ENCODE peak calls at places on chromosome 9, in eight cellular contexts. F, H, T, I, B, N, C and Z are unnamed samples.

GRCh38 chr9:589723-590122 is 251.8 kb upstream of the DMRT1 start:
- DNase-seq in B (no peak), I (no peak), N (no peak), H (no peak), T (no peak), F (no peak), C (no peak), Z (no peak)

GRCh38 chr9:126240835-126241234 is 85.8 kb upstream of the MVB12B start:
- DNase-seq in I (no peak), F (no peak), T (no peak), C (no peak), B (no peak), N (no peak), H (no peak), Z (no peak)

GRCh38 chr9:80030801-80031200 is 459.0 kb downstream of the TLE4 start:
- DNase-seq in F (no peak), B (no peak), N (no peak), H (no peak), I (no peak), T (no peak), C (no peak), Z (no peak)

GRCh38 chr9:121736964-121737462 is 85.6 kb downstream of the DAB2IP start:
- DNase-seq in C (peak; percentile 53), H (no peak), I (no peak), T (no peak), F (peak; percentile 82), B (no peak), N (no peak), Z (no peak)

GRCh38 chr9:88481933-88482332 is 53.0 kb upstream of the NXNL2 start:
- DNase-seq in I (no peak), F (no peak), T (no peak), N (no peak), B (no peak), C (no peak), H (no peak), Z (no peak)

GRCh38 chr9:2215941-2216441 is 200.8 kb downstream of the SMARCA2 start:
- DNase-seq in F (no peak), C (no peak), B (no peak), T (no peak), N (no peak), I (no peak), H (no peak), Z (no peak)

GRCh38 chr9:136545065-136545965 is 533 bp downstream of the NOTCH1 start:
- DNase-seq in F (no peak), I (peak; percentile 88), C (no peak), B (no peak), T (no peak), H (no peak), N (peak; percentile 42), Z (peak; percentile 85)

GRCh38 chr9:115997923-115998322 is 155.7 kb upstream of the PAPPA start:
- DNase-seq in N (no peak), F (no peak), T (no peak), B (no peak), C (no peak), I (no peak), H (no peak), Z (no peak)

GRCh38 chr9:95125652-95126051 is 191.9 kb downstream of the FANCC start:
- DNase-seq in F (no peak), I (no peak), H (no peak), T (no peak), N (no peak), C (no peak), B (no peak), Z (no peak)

GRCh38 chr9:77846957-77847574 is 184.5 kb downstream of the GNAQ start:
- DNase-seq in C (peak; percentile 31), T (no peak), F (no peak), B (no peak), H (no peak), N (no peak), I (no peak), Z (peak; percentile 66)

GRCh38 chr9:106228861-106229260 is 534.5 kb downstream of the TMEM38B start:
- DNase-seq in N (no peak), F (no peak), I (no peak), H (no peak), C (peak; percentile 68), T (no peak), B (no peak), Z (no peak)

GRCh38 chr9:13688990-13689600 is 409.6 kb upstream of the MPDZ start:
- DNase-seq in T (peak; percentile 29), B (no peak), H (no peak), I (no peak), C (peak; percentile 19), F (no peak), N (no peak), Z (no peak)

GRCh38 chr9:115595951-115596742 is 478.2 kb upstream of the TNC start:
- DNase-seq in I (no peak), H (no peak), F (no peak), N (no peak), C (no peak), T (no peak), B (no peak), Z (no peak)

GRCh38 chr9:132585954-132586829 is 3.8 kb downstream of the BARHL1 start:
- DNase-seq in H (no peak), N (no peak), T (no peak), C (no peak), B (no peak), I (no peak), F (no peak), Z (no peak)

GRCh38 chr9:79263666-79264460 is 307.9 kb upstream of the TLE4 start:
- DNase-seq in H (no peak), T (peak; percentile 46), I (no peak), C (no peak), F (no peak), B (no peak), N (no peak), Z (peak; percentile 62)

GRCh38 chr9:75146229-75146628 is 57.9 kb downstream of the OSTF1 start:
- DNase-seq in B (no peak), H (no peak), I (no peak), T (no peak), N (no peak), F (no peak), C (no peak), Z (no peak)

GRCh38 chr9:137149942-137150484 is 11.1 kb downstream of the GRIN1 start:
- DNase-seq in T (no peak), H (no peak), B (no peak), F (no peak), I (peak; percentile 39), C (no peak), N (no peak), Z (no peak)

GRCh38 chr9:69090943-69091342 is 55.4 kb downstream of the FXN start:
- DNase-seq in I (no peak), H (no peak), F (no peak), T (no peak), C (no peak), B (no peak), N (no peak), Z (no peak)

GRCh38 chr9:69027355-69028097 is 8.0 kb upstream of the FXN start:
- DNase-seq in F (no peak), I (no peak), B (peak; percentile 33), H (no peak), N (peak; percentile 35), T (peak; percentile 33), C (peak; percentile 31), Z (no peak)

GRCh38 chr9:128902351-128903078 is 18.3 kb upstream of the PHYHD1 start:
- DNase-seq in H (peak; percentile 71), B (no peak), T (no peak), N (peak; percentile 71), C (no peak), F (no peak), I (no peak), Z (peak; percentile 84)
- H3K4me3 ChIP-seq in H (peak overlapping the region; percentile 56), B (no peak overlapping the region), T (no peak overlapping the region), N (peak overlapping the region; percentile 48), C (no peak overlapping the region), F (no peak overlapping the region), I (no peak overlapping the region), Z (no peak overlapping the region)

GRCh38 chr9:98989036-98990000 is 45.6 kb downstream of the COL15A1 start:
- DNase-seq in B (no peak), C (peak; percentile 89), T (no peak), I (no peak), N (no peak), H (no peak), F (peak; percentile 45), Z (peak; percentile 93)
- H3K4me1 ChIP-seq in B (no peaks in the 10 kb centered on the region), C (peaks cover 43% of the 10 kb centered on the region), T (no peaks in the 10 kb centered on the region), I (peaks cover 18% of the 10 kb centered on the region), N (no peaks in the 10 kb centered on the region), H (no peaks in the 10 kb centered on the region), F (peaks cover 8% of the 10 kb centered on the region), Z (no peaks in the 10 kb centered on the region)

GRCh38 chr9:131449276-131449675 is 53.4 kb upstream of the POMT1 start:
- DNase-seq in F (no peak), C (no peak), N (no peak), H (no peak), I (no peak), T (no peak), B (no peak), Z (no peak)

GRCh38 chr9:131447600-131447999 is 53.7 kb downstream of the PRRC2B start:
- DNase-seq in T (no peak), B (no peak), I (no peak), N (no peak), C (no peak), F (no peak), H (no peak), Z (no peak)

GRCh38 chr9:131446276-131446675 is 52.4 kb downstream of the PRRC2B start:
- DNase-seq in B (no peak), H (no peak), T (no peak), N (no peak), C (no peak), I (no peak), F (no peak), Z (no peak)

GRCh38 chr9:131447148-131447547 is 53.3 kb downstream of the PRRC2B start:
- DNase-seq in I (no peak), F (no peak), N (no peak), H (no peak), T (no peak), C (no peak), B (no peak), Z (no peak)

DNA sequence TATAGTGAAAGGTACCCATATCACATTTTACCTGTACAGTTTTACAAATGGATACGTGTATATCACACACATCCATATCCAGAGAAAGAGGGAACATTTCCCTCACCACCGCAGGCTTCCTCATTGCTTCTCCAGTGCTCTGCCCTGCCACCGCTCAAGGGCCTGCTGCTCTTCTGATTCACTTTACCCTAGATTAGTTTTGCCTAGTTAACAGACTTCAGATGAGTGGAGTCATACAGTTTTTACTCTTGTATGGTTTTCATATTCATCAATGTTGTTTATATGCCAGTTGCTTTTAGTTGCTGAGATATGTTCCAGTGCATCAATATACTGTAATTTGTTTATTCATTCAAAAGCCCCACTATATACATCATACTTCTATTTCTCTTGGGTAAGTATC is 53.9 kb upstream of the POMT1 start:
- DNase-seq in N (no peak), T (no peak), H (no peak), F (no peak), B (no peak), I (no peak), C (no peak), Z (no peak)
- H3K36me3 ChIP-seq in N (peaks cover 58% of the 10 kb centered on the region), T (peaks cover 95% of the 10 kb centered on the region), H (peaks cover 52% of the 10 kb centered on the region), F (peaks cover 41% of the 10 kb centered on the region), B (peaks cover 26% of the 10 kb centered on the region), I (peaks cover 97% of the 10 kb centered on the region), C (peaks cover 96% of the 10 kb centered on the region), Z (peaks cover 7% of the 10 kb centered on the region)

DNA sequence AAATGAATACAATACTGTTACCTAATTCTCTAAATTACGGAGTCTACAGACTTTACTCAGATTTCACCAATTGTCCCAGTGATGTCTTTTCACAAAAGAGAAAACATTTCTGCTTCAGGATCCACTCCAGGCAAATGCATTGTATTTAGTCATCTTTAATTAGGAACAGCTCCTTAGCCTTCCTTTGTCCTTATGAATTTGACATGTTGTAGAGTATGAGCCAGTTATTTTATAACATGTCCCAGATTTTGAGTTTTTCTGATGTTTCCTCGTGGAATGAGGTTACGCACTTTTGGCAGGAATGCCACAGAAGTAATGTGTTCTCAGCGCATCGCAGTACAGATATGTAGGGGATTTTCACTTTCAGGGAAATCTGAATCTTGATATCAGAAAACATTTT is 10.5 kb downstream of the HABP4 start:
- DNase-seq in F (no peak), T (no peak), C (no peak), B (no peak), H (no peak), N (no peak), I (no peak), Z (no peak)
- H3K4me3 ChIP-seq in F (no peak overlapping the region), T (no peak overlapping the region), C (no peak overlapping the region), B (no peak overlapping the region), H (no peak overlapping the region), N (no peak overlapping the region), I (no peak overlapping the region), Z (no peak overlapping the region)